ENCODE peak calls at places on chromosome 14, in ten cellular contexts. One of them, this sample, is unnamed. For H3K27me3, the result is how much of the 10 kb centered on the place peaks cover.

GRCh38 chr14:74804219-74804825 is 41.2 kb downstream of the YLPM1 start:
- DNase-seq in upper lobe of right lung: no peak
- DNase-seq in naive thymus-derived CD4-positive, alpha-beta T cell: peak
- DNase-seq in CD4-positive, alpha-beta memory T cell: no peak
- DNase-seq in hepatocyte: peak
- DNase-seq in breast epithelium: no peak
- DNase-seq in upper lobe of left lung: no peak
- DNase-seq in mesenchymal stem cell: peak
- DNase-seq in colonic mucosa: no peak
- DNase-seq in CD8-positive, alpha-beta memory T cell: peak
- DNase-seq in this sample: peak

GRCh38 chr14:33602396-33602795 is 348.5 kb downstream of the EGLN3 start:
- DNase-seq in upper lobe of right lung: no peak
- DNase-seq in naive thymus-derived CD4-positive, alpha-beta T cell: no peak
- DNase-seq in CD4-positive, alpha-beta memory T cell: no peak
- DNase-seq in hepatocyte: no peak
- DNase-seq in breast epithelium: no peak
- DNase-seq in upper lobe of left lung: no peak
- DNase-seq in mesenchymal stem cell: peak
- DNase-seq in colonic mucosa: no peak
- DNase-seq in CD8-positive, alpha-beta memory T cell: no peak
- DNase-seq in this sample: peak

GRCh38 chr14:20754308-20754707 is 8.6 kb downstream of the EDDM3A start:
- DNase-seq in upper lobe of right lung: no peak
- DNase-seq in naive thymus-derived CD4-positive, alpha-beta T cell: no peak
- DNase-seq in CD4-positive, alpha-beta memory T cell: no peak
- DNase-seq in hepatocyte: no peak
- DNase-seq in breast epithelium: no peak
- DNase-seq in upper lobe of left lung: peak
- DNase-seq in mesenchymal stem cell: no peak
- DNase-seq in colonic mucosa: no peak
- DNase-seq in CD8-positive, alpha-beta memory T cell: no peak
- DNase-seq in this sample: no peak

GRCh38 chr14:72876710-72877063 is 17.2 kb downstream of the DPF3 start:
- DNase-seq in upper lobe of right lung: no peak
- DNase-seq in naive thymus-derived CD4-positive, alpha-beta T cell: no peak
- DNase-seq in CD4-positive, alpha-beta memory T cell: no peak
- DNase-seq in hepatocyte: no peak
- DNase-seq in breast epithelium: no peak
- DNase-seq in upper lobe of left lung: no peak
- DNase-seq in mesenchymal stem cell: no peak
- DNase-seq in colonic mucosa: no peak
- DNase-seq in CD8-positive, alpha-beta memory T cell: no peak
- DNase-seq in this sample: no peak

GRCh38 chr14:55430024-55430690 is 10.3 kb downstream of the TBPL2 start:
- DNase-seq in upper lobe of right lung: no peak
- DNase-seq in naive thymus-derived CD4-positive, alpha-beta T cell: peak
- DNase-seq in CD4-positive, alpha-beta memory T cell: peak
- DNase-seq in hepatocyte: peak
- DNase-seq in breast epithelium: no peak
- DNase-seq in upper lobe of left lung: peak
- DNase-seq in mesenchymal stem cell: peak
- DNase-seq in colonic mucosa: peak
- DNase-seq in CD8-positive, alpha-beta memory T cell: peak
- DNase-seq in this sample: no peak

GRCh38 chr14:92471919-92472318 is 41.7 kb upstream of the RIN3 start:
- DNase-seq in upper lobe of right lung: no peak
- DNase-seq in naive thymus-derived CD4-positive, alpha-beta T cell: no peak
- DNase-seq in CD4-positive, alpha-beta memory T cell: no peak
- DNase-seq in hepatocyte: peak
- DNase-seq in breast epithelium: no peak
- DNase-seq in upper lobe of left lung: no peak
- DNase-seq in mesenchymal stem cell: peak
- DNase-seq in colonic mucosa: peak
- DNase-seq in CD8-positive, alpha-beta memory T cell: no peak
- DNase-seq in this sample: no peak

GRCh38 chr14:30291216-30291615 is 267.7 kb upstream of the G2E3 start:
- DNase-seq in upper lobe of right lung: no peak
- DNase-seq in naive thymus-derived CD4-positive, alpha-beta T cell: no peak
- DNase-seq in CD4-positive, alpha-beta memory T cell: no peak
- DNase-seq in hepatocyte: no peak
- DNase-seq in breast epithelium: no peak
- DNase-seq in upper lobe of left lung: no peak
- DNase-seq in mesenchymal stem cell: no peak
- DNase-seq in colonic mucosa: no peak
- DNase-seq in CD8-positive, alpha-beta memory T cell: no peak
- DNase-seq in this sample: peak

GRCh38 chr14:43706901-43707300 is 800.2 kb downstream of the FSCB start:
- DNase-seq in upper lobe of right lung: no peak
- DNase-seq in naive thymus-derived CD4-positive, alpha-beta T cell: no peak
- DNase-seq in CD4-positive, alpha-beta memory T cell: no peak
- DNase-seq in hepatocyte: no peak
- DNase-seq in breast epithelium: no peak
- DNase-seq in upper lobe of left lung: no peak
- DNase-seq in mesenchymal stem cell: peak
- DNase-seq in colonic mucosa: no peak
- DNase-seq in CD8-positive, alpha-beta memory T cell: no peak
- DNase-seq in this sample: no peak

GRCh38 chr14:61893371-61893940 is 131.2 kb downstream of the SNAPC1 start:
- DNase-seq in upper lobe of right lung: no peak
- DNase-seq in naive thymus-derived CD4-positive, alpha-beta T cell: no peak
- DNase-seq in CD4-positive, alpha-beta memory T cell: no peak
- DNase-seq in hepatocyte: no peak
- DNase-seq in breast epithelium: no peak
- DNase-seq in upper lobe of left lung: no peak
- DNase-seq in mesenchymal stem cell: no peak
- DNase-seq in colonic mucosa: no peak
- DNase-seq in CD8-positive, alpha-beta memory T cell: no peak
- DNase-seq in this sample: no peak

GRCh38 chr14:49621114-49621881 is 699 bp downstream of the MGAT2 start:
- DNase-seq in upper lobe of right lung: peak
- DNase-seq in naive thymus-derived CD4-positive, alpha-beta T cell: no peak
- DNase-seq in CD4-positive, alpha-beta memory T cell: no peak
- DNase-seq in hepatocyte: peak
- DNase-seq in breast epithelium: peak
- DNase-seq in upper lobe of left lung: peak
- DNase-seq in mesenchymal stem cell: no peak
- DNase-seq in colonic mucosa: peak
- DNase-seq in CD8-positive, alpha-beta memory T cell: no peak
- DNase-seq in this sample: peak

GRCh38 chr14:71187633-71188356 is 280.5 kb downstream of the PCNX1 start:
- DNase-seq in upper lobe of right lung: peak
- DNase-seq in naive thymus-derived CD4-positive, alpha-beta T cell: no peak
- DNase-seq in CD4-positive, alpha-beta memory T cell: no peak
- DNase-seq in hepatocyte: peak
- DNase-seq in breast epithelium: no peak
- DNase-seq in upper lobe of left lung: no peak
- DNase-seq in mesenchymal stem cell: peak
- DNase-seq in colonic mucosa: no peak
- DNase-seq in CD8-positive, alpha-beta memory T cell: no peak
- DNase-seq in this sample: no peak
- H3K27me3 ChIP-seq in upper lobe of right lung: under half
- H3K27me3 ChIP-seq in naive thymus-derived CD4-positive, alpha-beta T cell: under half
- H3K27me3 ChIP-seq in CD4-positive, alpha-beta memory T cell: under half
- H3K27me3 ChIP-seq in hepatocyte: under half
- H3K27me3 ChIP-seq in breast epithelium: under half
- H3K27me3 ChIP-seq in upper lobe of left lung: under half
- H3K27me3 ChIP-seq in mesenchymal stem cell: under half
- H3K27me3 ChIP-seq in colonic mucosa: under half
- H3K27me3 ChIP-seq in CD8-positive, alpha-beta memory T cell: under half
- H3K27me3 ChIP-seq in this sample: under half

DNA sequence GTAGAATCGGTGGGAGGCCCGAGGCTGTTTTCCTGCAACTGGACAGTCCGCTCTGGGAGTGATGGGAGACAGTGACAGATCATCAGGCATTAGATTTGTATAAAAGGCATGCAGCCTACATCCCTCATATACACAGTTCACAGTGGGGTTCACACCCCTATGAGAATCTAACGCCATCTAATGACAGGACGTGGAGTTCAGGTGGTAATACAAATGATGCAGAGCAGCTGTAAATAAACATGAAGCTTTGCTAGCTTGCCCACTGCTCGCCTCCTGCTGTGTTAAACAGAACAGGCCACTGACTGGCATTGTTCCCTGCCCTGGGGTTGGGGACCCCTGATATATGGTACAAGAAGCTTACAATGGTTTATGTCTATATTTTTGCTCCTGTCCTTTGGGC is 179.0 kb downstream of the LRFN5 start:
- DNase-seq in upper lobe of right lung: no peak
- DNase-seq in naive thymus-derived CD4-positive, alpha-beta T cell: no peak
- DNase-seq in CD4-positive, alpha-beta memory T cell: no peak
- DNase-seq in hepatocyte: no peak
- DNase-seq in breast epithelium: no peak
- DNase-seq in upper lobe of left lung: no peak
- DNase-seq in mesenchymal stem cell: no peak
- DNase-seq in colonic mucosa: no peak
- DNase-seq in CD8-positive, alpha-beta memory T cell: no peak
- DNase-seq in this sample: no peak
- H3K4me3 ChIP-seq in upper lobe of right lung: no peak
- H3K4me3 ChIP-seq in naive thymus-derived CD4-positive, alpha-beta T cell: no peak
- H3K4me3 ChIP-seq in CD4-positive, alpha-beta memory T cell: no peak
- H3K4me3 ChIP-seq in hepatocyte: no peak
- H3K4me3 ChIP-seq in breast epithelium: no peak
- H3K4me3 ChIP-seq in upper lobe of left lung: no peak
- H3K4me3 ChIP-seq in mesenchymal stem cell: no peak
- H3K4me3 ChIP-seq in colonic mucosa: no peak
- H3K4me3 ChIP-seq in CD8-positive, alpha-beta memory T cell: no peak
- H3K4me3 ChIP-seq in this sample: no peak

GRCh38 chr14:76257111-76257803 is 105.5 kb downstream of the GPATCH2L start:
- DNase-seq in upper lobe of right lung: no peak
- DNase-seq in naive thymus-derived CD4-positive, alpha-beta T cell: no peak
- DNase-seq in CD4-positive, alpha-beta memory T cell: no peak
- DNase-seq in hepatocyte: no peak
- DNase-seq in breast epithelium: no peak
- DNase-seq in upper lobe of left lung: no peak
- DNase-seq in mesenchymal stem cell: no peak
- DNase-seq in colonic mucosa: no peak
- DNase-seq in CD8-positive, alpha-beta memory T cell: no peak
- DNase-seq in this sample: no peak

GRCh38 chr14:76253111-76253510 is 101.4 kb downstream of the GPATCH2L start:
- DNase-seq in upper lobe of right lung: no peak
- DNase-seq in naive thymus-derived CD4-positive, alpha-beta T cell: no peak
- DNase-seq in CD4-positive, alpha-beta memory T cell: no peak
- DNase-seq in hepatocyte: no peak
- DNase-seq in breast epithelium: no peak
- DNase-seq in upper lobe of left lung: no peak
- DNase-seq in mesenchymal stem cell: no peak
- DNase-seq in colonic mucosa: no peak
- DNase-seq in CD8-positive, alpha-beta memory T cell: no peak
- DNase-seq in this sample: no peak

GRCh38 chr14:76250345-76250744 is 98.6 kb downstream of the GPATCH2L start:
- DNase-seq in upper lobe of right lung: no peak
- DNase-seq in naive thymus-derived CD4-positive, alpha-beta T cell: no peak
- DNase-seq in CD4-positive, alpha-beta memory T cell: no peak
- DNase-seq in hepatocyte: no peak
- DNase-seq in breast epithelium: no peak
- DNase-seq in upper lobe of left lung: no peak
- DNase-seq in mesenchymal stem cell: no peak
- DNase-seq in colonic mucosa: no peak
- DNase-seq in CD8-positive, alpha-beta memory T cell: no peak
- DNase-seq in this sample: no peak

GRCh38 chr14:76256545-76256944 is 104.8 kb downstream of the GPATCH2L start:
- DNase-seq in upper lobe of right lung: no peak
- DNase-seq in naive thymus-derived CD4-positive, alpha-beta T cell: no peak
- DNase-seq in CD4-positive, alpha-beta memory T cell: no peak
- DNase-seq in hepatocyte: no peak
- DNase-seq in breast epithelium: no peak
- DNase-seq in upper lobe of left lung: no peak
- DNase-seq in mesenchymal stem cell: no peak
- DNase-seq in colonic mucosa: no peak
- DNase-seq in CD8-positive, alpha-beta memory T cell: no peak
- DNase-seq in this sample: no peak

GRCh38 chr14:76252471-76252870 is 100.7 kb downstream of the GPATCH2L start:
- DNase-seq in upper lobe of right lung: no peak
- DNase-seq in naive thymus-derived CD4-positive, alpha-beta T cell: no peak
- DNase-seq in CD4-positive, alpha-beta memory T cell: no peak
- DNase-seq in hepatocyte: no peak
- DNase-seq in breast epithelium: no peak
- DNase-seq in upper lobe of left lung: no peak
- DNase-seq in mesenchymal stem cell: no peak
- DNase-seq in colonic mucosa: no peak
- DNase-seq in CD8-positive, alpha-beta memory T cell: no peak
- DNase-seq in this sample: no peak
- H3K27me3 ChIP-seq in upper lobe of right lung: under half
- H3K27me3 ChIP-seq in naive thymus-derived CD4-positive, alpha-beta T cell: under half
- H3K27me3 ChIP-seq in CD4-positive, alpha-beta memory T cell: under half
- H3K27me3 ChIP-seq in hepatocyte: under half
- H3K27me3 ChIP-seq in breast epithelium: under half
- H3K27me3 ChIP-seq in upper lobe of left lung: under half
- H3K27me3 ChIP-seq in mesenchymal stem cell: under half
- H3K27me3 ChIP-seq in colonic mucosa: under half
- H3K27me3 ChIP-seq in CD8-positive, alpha-beta memory T cell: under half
- H3K27me3 ChIP-seq in this sample: under half

GRCh38 chr14:31718985-31719384 is 157.8 kb downstream of the NUBPL start:
- DNase-seq in upper lobe of right lung: no peak
- DNase-seq in naive thymus-derived CD4-positive, alpha-beta T cell: no peak
- DNase-seq in CD4-positive, alpha-beta memory T cell: no peak
- DNase-seq in hepatocyte: no peak
- DNase-seq in breast epithelium: no peak
- DNase-seq in upper lobe of left lung: no peak
- DNase-seq in mesenchymal stem cell: no peak
- DNase-seq in colonic mucosa: no peak
- DNase-seq in CD8-positive, alpha-beta memory T cell: no peak
- DNase-seq in this sample: no peak
- H3K4me3 ChIP-seq in upper lobe of right lung: no peak
- H3K4me3 ChIP-seq in naive thymus-derived CD4-positive, alpha-beta T cell: no peak
- H3K4me3 ChIP-seq in CD4-positive, alpha-beta memory T cell: no peak
- H3K4me3 ChIP-seq in hepatocyte: no peak
- H3K4me3 ChIP-seq in breast epithelium: no peak
- H3K4me3 ChIP-seq in upper lobe of left lung: no peak
- H3K4me3 ChIP-seq in mesenchymal stem cell: no peak
- H3K4me3 ChIP-seq in colonic mucosa: no peak
- H3K4me3 ChIP-seq in CD8-positive, alpha-beta memory T cell: no peak
- H3K4me3 ChIP-seq in this sample: no peak

GRCh38 chr14:69260979-69261605 is 1.1 kb downstream of the GALNT16 start:
- DNase-seq in upper lobe of right lung: no peak
- DNase-seq in naive thymus-derived CD4-positive, alpha-beta T cell: peak
- DNase-seq in CD4-positive, alpha-beta memory T cell: peak
- DNase-seq in hepatocyte: peak
- DNase-seq in breast epithelium: no peak
- DNase-seq in upper lobe of left lung: peak
- DNase-seq in mesenchymal stem cell: no peak
- DNase-seq in colonic mucosa: peak
- DNase-seq in CD8-positive, alpha-beta memory T cell: no peak
- DNase-seq in this sample: no peak
- H3K27me3 ChIP-seq in upper lobe of right lung: under half
- H3K27me3 ChIP-seq in naive thymus-derived CD4-positive, alpha-beta T cell: under half
- H3K27me3 ChIP-seq in CD4-positive, alpha-beta memory T cell: under half
- H3K27me3 ChIP-seq in hepatocyte: under half
- H3K27me3 ChIP-seq in breast epithelium: under half
- H3K27me3 ChIP-seq in upper lobe of left lung: under half
- H3K27me3 ChIP-seq in mesenchymal stem cell: under half
- H3K27me3 ChIP-seq in colonic mucosa: under half
- H3K27me3 ChIP-seq in CD8-positive, alpha-beta memory T cell: under half
- H3K27me3 ChIP-seq in this sample: under half